ENCODE peak calls at places on chromosomes 2 and 18, in six cellular contexts. H, P, C, L, F and S are unnamed samples.

GRCh38 chr2:3180082-3180908 is 197.3 kb downstream of the EIPR1 start:
- DNase-seq in H (no peak), P (no peak), C (no peak), L (no peak), F (no peak), S (no peak)

GRCh38 chr2:66445781-66446177 is 10.9 kb downstream of the MEIS1 start:
- DNase-seq in H (peak; percentile 55), P (no peak), C (no peak), L (no peak), F (no peak), S (no peak)

GRCh38 chr18:53219853-53220252 is 879.9 kb downstream of the DCC start:
- DNase-seq in H (no peak), P (no peak), C (no peak), L (no peak), F (no peak), S (no peak)

GRCh38 chr18:11316546-11316945 is 167.2 kb upstream of the PIEZO2 start:
- DNase-seq in H (peak; percentile 15), P (no peak), C (no peak), L (no peak), F (no peak), S (no peak)

GRCh38 chr2:168587302-168587701 is 131.2 kb downstream of the CERS6 start:
- DNase-seq in H (no peak), P (no peak), C (no peak), L (no peak), F (no peak), S (no peak)

GRCh38 chr2:156423674-156424282 is 12.4 kb upstream of the GPD2 start:
- DNase-seq in H (no peak), P (no peak), C (no peak), L (no peak), F (no peak), S (no peak)

GRCh38 chr2:238060096-238060541 is 682 bp upstream of the SCLY start:
- DNase-seq in H (peak; percentile 40), P (no peak), C (no peak), L (no peak), F (no peak), S (no peak)

GRCh38 chr2:23900133-23900926 is 26.6 kb downstream of the ATAD2B start:
- DNase-seq in H (peak; percentile 44), P (no peak), C (peak; percentile 37), L (no peak), F (no peak), S (no peak)

GRCh38 chr2:131394147-131394931 is 30.4 kb upstream of the RAB6D start:
- DNase-seq in H (peak; percentile 23), P (no peak), C (no peak), L (no peak), F (no peak), S (no peak)

GRCh38 chr2:158047156-158047611 is 54.5 kb upstream of the UPP2 start:
- DNase-seq in H (no peak), P (no peak), C (no peak), L (no peak), F (no peak), S (no peak)

GRCh38 chr2:211688196-211688595 is 850.4 kb downstream of the ERBB4 start:
- DNase-seq in H (no peak), P (no peak), C (no peak), L (no peak), F (no peak), S (no peak)

GRCh38 chr2:239502430-239503221 is 101.8 kb upstream of the HDAC4 start:
- DNase-seq in H (no peak), P (no peak), C (no peak), L (no peak), F (no peak), S (no peak)

GRCh38 chr2:215137741-215138340 is 585 bp downstream of the ABCA12 start:
- DNase-seq in H (peak; percentile 71), P (no peak), C (peak; percentile 17), L (no peak), F (peak; percentile 26), S (peak; percentile 36)

GRCh38 chr2:101327863-101328394 is 19.4 kb upstream of the RNF149 start:
- DNase-seq in H (no peak), P (no peak), C (no peak), L (no peak), F (no peak), S (no peak)

GRCh38 chr2:12727085-12727484 is 10.3 kb downstream of the TRIB2 start:
- DNase-seq in H (no peak), P (no peak), C (no peak), L (no peak), F (no peak), S (no peak)

GRCh38 chr18:32139835-32140283 is 48.2 kb downstream of the RNF138 start:
- DNase-seq in H (no peak), P (no peak), C (no peak), L (no peak), F (no peak), S (no peak)

GRCh38 chr18:3671181-3671580 is 221.2 kb downstream of the TGIF1 start:
- DNase-seq in H (no peak), P (no peak), C (no peak), L (no peak), F (no peak), S (no peak)

GRCh38 chr2:191299009-191299408 is 53.8 kb downstream of the MYO1B start:
- DNase-seq in H (peak; percentile 40), P (no peak), C (no peak), L (no peak), F (no peak), S (no peak)

GRCh38 chr2:101150306-101151140 is 659 bp downstream of the TBC1D8 start:
- DNase-seq in H (peak; percentile 23), P (no peak), C (no peak), L (peak; percentile 79), F (no peak), S (no peak)

GRCh38 chr2:5019324-5019723 is 672.9 kb upstream of the SOX11 start:
- DNase-seq in H (no peak), P (no peak), C (no peak), L (no peak), F (no peak), S (no peak)

GRCh38 chr18:59918320-59918755 is 18.5 kb downstream of the PMAIP1 start:
- DNase-seq in H (peak; percentile 54), P (no peak), C (no peak), L (peak; percentile 83), F (peak; percentile 44), S (peak; percentile 52)

GRCh38 chr2:74505448-74506246 is 1.8 kb downstream of the PCGF1 start:
- DNase-seq in H (no peak), P (no peak), C (no peak), L (no peak), F (no peak), S (no peak)

GRCh38 chr2:216533504-216534068 is 34.9 kb downstream of the RPL37A start:
- DNase-seq in H (no peak), P (no peak), C (no peak), L (no peak), F (no peak), S (no peak)

GRCh38 chr2:151973901-151974199 is 125.0 kb downstream of the CACNB4 start:
- DNase-seq in H (peak; percentile 4), P (no peak), C (no peak), L (no peak), F (no peak), S (peak; percentile 12)

GRCh38 chr2:117293012-117293411 is 521.5 kb upstream of the DDX18 start:
- DNase-seq in H (no peak), P (no peak), C (no peak), L (no peak), F (no peak), S (no peak)

GRCh38 chr2:162091325-162092007 is 17.5 kb upstream of the DPP4 start:
- DNase-seq in H (peak; percentile 62), P (no peak), C (no peak), L (no peak), F (no peak), S (no peak)

GRCh38 chr2:118857677-118858484 is 10.4 kb upstream of the EN1 start:
- DNase-seq in H (no peak), P (no peak), C (no peak), L (peak; percentile 36), F (no peak), S (no peak)

GRCh38 chr2:240645346-240646060 is 20.2 kb downstream of the GPR35 start:
- DNase-seq in H (no peak), P (no peak), C (no peak), L (no peak), F (no peak), S (no peak)

GRCh38 chr2:172330060-172330671 is 97.2 kb upstream of the ITGA6 start:
- DNase-seq in H (no peak), P (no peak), C (no peak), L (no peak), F (no peak), S (no peak)

GRCh38 chr2:176817061-176817565 is 395.5 kb upstream of the HNRNPA3 start:
- DNase-seq in H (no peak), P (peak; percentile 3), C (no peak), L (no peak), F (no peak), S (no peak)

GRCh38 chr2:34320056-34320455 is 721.0 kb upstream of the FAM98A start:
- DNase-seq in H (no peak), P (no peak), C (no peak), L (no peak), F (no peak), S (no peak)

GRCh38 chr2:225895126-225895525 is 495.6 kb downstream of the NYAP2 start:
- DNase-seq in H (peak; percentile 8), P (no peak), C (peak; percentile 10), L (no peak), F (no peak), S (peak; percentile 43)

GRCh38 chr2:116264872-116265271 is 1549.6 kb upstream of the DDX18 start:
- DNase-seq in H (no peak), P (no peak), C (no peak), L (no peak), F (no peak), S (no peak)

GRCh38 chr2:109700680-109701274 is 86.6 kb downstream of the SOWAHC start:
- DNase-seq in H (no peak), P (no peak), C (no peak), L (no peak), F (no peak), S (no peak)